ENCODE peak calls at places on chromosomes 2 and 18, in six cellular contexts. D, B, I, S, R and M are unnamed samples.

GRCh38 chr2:1266311-1266710 is 147.0 kb upstream of the TPO start:
- DNase-seq in B (no peak), S (no peak), R (no peak), D (no peak), I (no peak), M (no peak)

GRCh38 chr2:73260338-73260984 is 23.8 kb downstream of the FBXO41 start:
- DNase-seq in S (peak; percentile 67), B (peak; percentile 48), R (peak; percentile 83), D (peak; percentile 43), I (peak; percentile 80), M (no peak)

GRCh38 chr2:42087137-42087856 is 39.5 kb downstream of the PKDCC start:
- DNase-seq in B (no peak), D (no peak), R (no peak), S (no peak), I (no peak), M (no peak)

GRCh38 chr2:43345391-43345813 is 119.0 kb upstream of the ZFP36L2 start:
- DNase-seq in R (no peak), D (no peak), S (no peak), I (no peak), B (no peak), M (no peak)

GRCh38 chr18:9987931-9988330 is 74.1 kb downstream of the VAPA start:
- DNase-seq in I (no peak), S (no peak), D (no peak), R (no peak), B (no peak), M (no peak)

GRCh38 chr2:188665196-188665595 is 309.0 kb upstream of the COL3A1 start:
- DNase-seq in I (no peak), B (peak; percentile 42), R (no peak), D (peak; percentile 55), S (peak; percentile 66), M (no peak)

GRCh38 chr18:79912994-79913831 is 38.2 kb downstream of the SLC66A2 start:
- DNase-seq in I (peak; percentile 39), S (no peak), B (no peak), R (peak; percentile 24), D (no peak), M (no peak)

GRCh38 chr2:179393481-179393880 is 128.8 kb upstream of the SESTD1 start:
- DNase-seq in I (no peak), D (no peak), B (no peak), R (no peak), S (no peak), M (no peak)

GRCh38 chr2:138373993-138374408 is 127.6 kb upstream of the SPOPL start:
- DNase-seq in B (peak; percentile 42), D (peak; percentile 52), S (peak; percentile 52), R (no peak), I (no peak), M (peak; percentile 8)

GRCh38 chr2:17813015-17813741 is 3.1 kb upstream of the MSGN1 start:
- DNase-seq in D (peak; percentile 27), B (peak; percentile 78), S (no peak), I (no peak), R (no peak), M (no peak)

GRCh38 chr2:162574615-162575452 is 230.9 kb downstream of the GCA start:
- DNase-seq in I (no peak), S (no peak), R (no peak), B (no peak), D (no peak), M (no peak)

GRCh38 chr2:237280235-237280634 is 133.7 kb downstream of the COL6A3 start:
- DNase-seq in S (no peak), B (peak; percentile 90), R (no peak), D (peak; percentile 99), I (no peak), M (no peak)

GRCh38 chr2:164735309-164735919 is 106.2 kb downstream of the COBLL1 start:
- DNase-seq in D (no peak), S (no peak), I (no peak), B (peak; percentile 11), R (no peak), M (no peak)

GRCh38 chr2:239519921-239520585 is 119.2 kb upstream of the HDAC4 start:
- DNase-seq in I (no peak), R (no peak), D (no peak), S (no peak), B (no peak), M (no peak)

GRCh38 chr2:134738150-134738865 is 19.5 kb upstream of the TMEM163 start:
- DNase-seq in B (no peak), D (no peak), R (no peak), S (no peak), I (no peak), M (no peak)

GRCh38 chr2:7118606-7119503 is 201.6 kb downstream of the RNF144A start:
- DNase-seq in S (peak; percentile 46), I (no peak), B (peak; percentile 37), D (peak; percentile 13), R (no peak), M (peak; percentile 50)

GRCh38 chr2:217520361-217521010 is 482.3 kb downstream of the TNS1 start:
- DNase-seq in S (peak; percentile 40), R (no peak), B (no peak), I (no peak), D (no peak), M (no peak)

GRCh38 chr18:38241736-38242135 is 676.1 kb upstream of the CELF4 start:
- DNase-seq in B (peak; percentile 61), I (no peak), D (no peak), S (no peak), R (no peak), M (no peak)

GRCh38 chr2:72993147-72993546 is 75.8 kb downstream of the EMX1 start:
- DNase-seq in D (peak; percentile 13), B (peak; percentile 43), S (peak; percentile 72), R (peak; percentile 69), I (peak; percentile 82), M (peak; percentile 75)

GRCh38 chr2:240494194-240494793 is 58.8 kb downstream of the GPC1 start:
- DNase-seq in S (no peak), B (no peak), D (no peak), I (no peak), R (no peak), M (no peak)

GRCh38 chr2:101699191-101699938 is 1.9 kb downstream of the MAP4K4 start:
- DNase-seq in B (peak; percentile 46), D (no peak), I (no peak), S (no peak), R (no peak), M (no peak)

GRCh38 chr18:11726556-11726955 is 37.5 kb downstream of the GNAL start:
- DNase-seq in I (no peak), D (no peak), R (no peak), S (no peak), B (no peak), M (no peak)

GRCh38 chr2:207133493-207133861 is 32.3 kb downstream of the KLF7 start:
- DNase-seq in B (no peak), S (no peak), D (no peak), R (no peak), I (no peak), M (no peak)

GRCh38 chr2:185990861-185991525 is 252.4 kb downstream of the FSIP2 start:
- DNase-seq in S (peak; percentile 26), D (peak; percentile 1), B (peak; percentile 89), I (no peak), R (no peak), M (no peak)

GRCh38 chr2:40348038-40348437 is 103.9 kb downstream of the SLC8A1 start:
- DNase-seq in S (no peak), B (no peak), I (no peak), D (no peak), R (no peak), M (no peak)
- H3K14ac ChIP-seq in S (no peak overlapping the region), B (no peak overlapping the region), I (no peak overlapping the region), D (peak overlapping the region; percentile 65), R (no peak overlapping the region), M (no peak overlapping the region)

GRCh38 chr2:181911830-181912229 is 20.3 kb downstream of the ITPRID2 start:
- DNase-seq in R (no peak), S (no peak), D (no peak), I (no peak), B (no peak), M (no peak)
- H3K14ac ChIP-seq in R (no peak overlapping the region), S (no peak overlapping the region), D (no peak overlapping the region), I (no peak overlapping the region), B (no peak overlapping the region), M (no peak overlapping the region)

DNA sequence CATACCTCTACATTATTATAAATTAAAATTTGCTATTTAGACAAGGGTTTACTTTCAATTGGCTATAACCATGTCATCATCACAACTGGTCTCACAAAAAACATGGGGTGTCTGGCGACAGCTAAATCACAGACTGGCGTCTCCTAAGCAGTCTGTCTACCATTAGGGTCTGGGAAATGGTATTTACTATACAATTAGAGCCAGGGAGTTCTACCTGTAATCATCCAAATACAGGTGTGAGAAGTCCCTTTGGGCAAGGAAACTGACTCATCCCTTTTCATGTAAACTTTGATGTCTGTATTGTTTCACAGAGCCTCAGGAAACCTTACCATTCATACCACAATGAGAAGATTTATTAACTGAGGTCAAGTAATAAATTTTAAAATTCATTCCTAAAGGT is 126.7 kb downstream of the OLA1 start:
- DNase-seq in D (no peak), R (no peak), S (no peak), I (no peak), B (no peak), M (no peak)
- H3K14ac ChIP-seq in D (no peak overlapping the region), R (no peak overlapping the region), S (no peak overlapping the region), I (no peak overlapping the region), B (no peak overlapping the region), M (no peak overlapping the region)

GRCh38 chr2:154832711-154833110 is 134.2 kb downstream of the KCNJ3 start:
- DNase-seq in S (no peak), B (no peak), R (no peak), I (no peak), D (no peak), M (no peak)
- H3K14ac ChIP-seq in S (no peak overlapping the region), B (no peak overlapping the region), R (no peak overlapping the region), I (no peak overlapping the region), D (no peak overlapping the region), M (no peak overlapping the region)

DNA sequence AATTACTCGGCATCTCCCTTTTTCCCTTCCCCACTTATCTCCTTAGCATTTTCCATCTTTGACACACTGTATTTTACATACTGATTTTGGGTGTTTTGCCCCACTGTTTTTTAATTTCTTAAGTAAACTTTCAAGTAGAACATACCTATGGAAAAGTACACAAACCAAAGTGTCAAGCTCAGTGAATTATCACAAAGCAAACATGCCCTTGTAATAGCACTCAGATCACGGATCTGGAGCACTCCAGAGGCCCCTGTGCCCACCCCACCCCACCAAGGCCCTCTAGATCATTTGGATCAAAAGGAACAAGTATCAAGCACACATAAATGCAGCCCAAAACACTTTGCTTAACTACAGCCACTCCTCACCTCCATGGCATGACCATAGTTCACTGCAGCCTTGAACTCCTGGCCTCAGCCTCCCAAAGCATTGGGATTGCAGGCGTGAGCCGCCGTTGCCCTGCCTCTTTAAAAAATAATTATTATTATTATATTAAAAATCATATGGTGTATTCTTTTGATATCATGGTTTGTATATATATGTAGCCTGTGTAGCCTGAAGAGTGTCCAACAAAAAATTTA is 38.1 kb downstream of the FER1L5 start:
- DNase-seq in D (no peak), B (no peak), S (no peak), I (no peak), R (no peak), M (no peak)
- H3K14ac ChIP-seq in D (no peak overlapping the region), B (no peak overlapping the region), S (no peak overlapping the region), I (no peak overlapping the region), R (no peak overlapping the region), M (no peak overlapping the region)

DNA sequence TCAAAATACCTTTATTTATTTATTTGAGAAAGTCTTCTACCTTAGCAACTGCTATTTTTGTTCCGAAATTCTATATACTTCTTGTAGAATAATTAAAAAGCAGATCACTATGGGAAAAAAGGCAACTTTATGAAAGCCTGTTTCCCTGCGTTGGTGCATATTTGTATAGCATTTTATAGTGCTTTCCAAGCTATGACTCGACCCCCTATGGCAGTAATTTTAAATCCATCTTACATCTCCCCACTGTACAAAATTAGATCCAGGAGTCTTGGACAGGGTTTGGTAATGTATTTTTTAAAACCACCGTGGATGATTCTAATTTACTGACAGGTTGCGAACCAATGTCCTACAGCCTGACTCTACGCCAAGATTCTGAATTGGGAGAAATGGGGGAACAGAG is 10.1 kb downstream of the TANK start:
- DNase-seq in I (no peak), R (no peak), B (no peak), D (peak; percentile 12), S (no peak), M (no peak)
- H3K14ac ChIP-seq in I (no peak overlapping the region), R (no peak overlapping the region), B (no peak overlapping the region), D (no peak overlapping the region), S (no peak overlapping the region), M (no peak overlapping the region)